ENCODE peak calls at places on chromosomes 16 and 17, in seven cellular contexts. X is DND-41, P is osteoblast, U is right atrium auricular region, W is cardiac muscle cell, E is neural progenitor cell, R is gastrocnemius medialis. A is an unnamed sample.

GRCh38 chr17:32701860-32702259 is 175.1 kb downstream of the MYO1D start:
- DNase-seq in X (no peak), P (no peak), U (no peak), W (no peak), E (no peak), R (no peak), A (no peak)

GRCh38 chr17:2176484-2177175 is 121.7 kb downstream of the HIC1 start:
- DNase-seq in X (no peak), P (no peak), U (no peak), W (no peak), E (no peak), R (peak), A (no peak)

GRCh38 chr16:54487933-54488332 is 201.3 kb upstream of the IRX3 start:
- DNase-seq in X (no peak), P (no peak), U (no peak), W (no peak), E (no peak), R (peak), A (no peak)

GRCh38 chr16:55253987-55254386 is 70.0 kb upstream of the IRX6 start:
- DNase-seq in X (no peak), P (no peak), U (no peak), W (no peak), E (no peak), R (no peak), A (no peak)

GRCh38 chr16:12067714-12068401 is 91.3 kb downstream of the SNX29 start:
- DNase-seq in X (peak), P (peak), U (peak), W (peak), E (peak), R (no peak), A (peak)

GRCh38 chr17:56297142-56297541 is 143.9 kb downstream of the ANKFN1 start:
- DNase-seq in X (peak), P (peak), U (no peak), W (no peak), E (no peak), R (no peak), A (peak)

GRCh38 chr16:85126731-85127662 is 14.7 kb upstream of the CIBAR2 start:
- DNase-seq in X (no peak), P (peak), U (no peak), W (peak), E (peak), R (peak), A (peak)

GRCh38 chr16:63361032-63361624 is 1324.9 kb upstream of the CDH8 start:
- DNase-seq in X (peak), P (peak), U (no peak), W (peak), E (peak), R (no peak), A (peak)

GRCh38 chr16:55494994-55495421 is 13.9 kb upstream of the LPCAT2 start:
- DNase-seq in X (no peak), P (peak), U (peak), W (peak), E (peak), R (no peak), A (peak)

GRCh38 chr17:74427048-74427762 is 4.7 kb upstream of the GPRC5C start:
- DNase-seq in X (no peak), P (peak), U (no peak), W (no peak), E (peak), R (peak), A (peak)

GRCh38 chr16:84572096-84572495 is 45.8 kb downstream of the COTL1 start:
- DNase-seq in X (no peak), P (no peak), U (no peak), W (no peak), E (no peak), R (no peak), A (no peak)

GRCh38 chr17:74012465-74012864 is 191.0 kb upstream of the RPL38 start:
- DNase-seq in X (peak), P (no peak), U (no peak), W (no peak), E (no peak), R (no peak), A (no peak)

GRCh38 chr17:60971515-60972369 is 294.1 kb downstream of the BCAS3 start:
- DNase-seq in X (peak), P (peak), U (no peak), W (peak), E (peak), R (no peak), A (peak)

GRCh38 chr17:31457391-31458234 is 66.1 kb downstream of the RAB11FIP4 start:
- DNase-seq in X (no peak), P (peak), U (no peak), W (no peak), E (no peak), R (no peak), A (peak)

GRCh38 chr16:2468725-2469398 is 2.2 kb upstream of the NTN3 start:
- DNase-seq in X (peak), P (peak), U (no peak), W (no peak), E (peak), R (no peak), A (peak)

GRCh38 chr16:52537463-52537862 is 9.5 kb downstream of the TOX3 start:
- DNase-seq in X (no peak), P (no peak), U (no peak), W (no peak), E (no peak), R (no peak), A (no peak)

GRCh38 chr17:18033442-18034099 is 5.4 kb downstream of the ATPAF2 start:
- DNase-seq in X (peak), P (peak), U (no peak), W (peak), E (peak), R (peak), A (peak)

GRCh38 chr17:49646391-49647255 is 31.3 kb downstream of the SPOP start:
- DNase-seq in X (no peak), P (peak), U (no peak), W (peak), E (no peak), R (peak), A (peak)

GRCh38 chr16:46746821-46747776 is 1.0 kb downstream of the MYLK3 start:
- DNase-seq in X (no peak), P (peak), U (no peak), W (no peak), E (no peak), R (no peak), A (peak)

GRCh38 chr17:38605852-38606645 is at the start of gene SRCIN1:
- DNase-seq in X (peak), P (peak), U (no peak), W (peak), E (peak), R (no peak), A (peak)

GRCh38 chr16:27818231-27818630 is 245.3 kb downstream of the GSG1L start:
- DNase-seq in X (no peak), P (no peak), U (no peak), W (no peak), E (no peak), R (no peak), A (peak)

GRCh38 chr17:36188891-36189306 is 7.7 kb downstream of the CCL3L1 start:
- DNase-seq in X (peak), P (no peak), U (no peak), W (peak), E (no peak), R (no peak), A (peak)

GRCh38 chr17:76008208-76008607 is 7.6 kb downstream of the CDK3 start:
- DNase-seq in X (no peak), P (peak), U (no peak), W (no peak), E (no peak), R (no peak), A (no peak)

GRCh38 chr17:5838661-5839300 is 231.4 kb upstream of the WSCD1 start:
- DNase-seq in X (no peak), P (peak), U (no peak), W (no peak), E (peak), R (no peak), A (peak)
- H3K27ac ChIP-seq in X (no peak), P (no peak), U (no peak), W (no peak), E (no peak), R (no peak), A (no peak)

DNA sequence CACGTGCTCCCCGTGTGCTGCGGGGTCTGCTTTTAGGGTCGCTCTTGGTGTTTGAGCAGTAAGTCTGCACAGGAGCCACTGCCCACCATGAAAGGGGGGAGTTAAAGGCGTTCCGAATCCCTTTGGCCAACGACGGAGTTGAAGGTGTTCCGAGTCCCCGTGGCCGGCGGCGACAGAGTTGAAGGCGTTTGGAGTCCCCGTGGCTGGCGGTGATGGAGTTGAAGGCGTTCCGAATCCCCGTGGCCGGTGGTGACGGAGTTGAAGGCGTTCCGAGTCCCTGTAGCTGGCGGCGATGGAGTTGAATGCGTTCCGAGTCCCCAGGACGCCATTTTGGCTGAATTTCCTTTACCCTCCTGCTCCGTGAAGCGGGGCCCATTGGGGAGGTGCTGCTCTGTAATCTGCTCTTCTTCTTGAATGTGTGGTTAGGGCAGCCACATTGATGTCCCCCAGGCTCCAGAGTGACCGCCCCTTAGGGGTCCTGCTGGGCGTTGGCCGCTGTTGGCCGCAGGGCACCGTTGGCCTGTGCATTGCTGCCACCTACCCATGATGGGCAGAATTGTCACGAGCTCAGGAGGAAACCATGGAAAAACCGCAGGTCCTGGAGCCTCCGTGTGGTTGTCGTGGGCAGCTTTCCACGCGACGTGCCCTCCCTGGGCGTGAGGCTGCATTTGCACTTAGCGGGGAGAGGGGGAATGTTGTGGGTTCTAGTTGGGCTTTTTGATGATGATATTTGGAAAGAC is 73.7 kb upstream of the ZNF750 start:
- DNase-seq in X (no peak), P (peak), U (no peak), W (no peak), E (peak), R (no peak), A (no peak)
- TF ChIP-seq CTCF in X (peak), P (peak), U (no peak), W (no peak), E (peak), R (peak), A (peak)

GRCh38 chr17:29514792-29515191 is 52.0 kb downstream of the ABHD15 start:
- DNase-seq in X (no peak), P (no peak), U (no peak), W (peak), E (no peak), R (no peak), A (no peak)
- H3K27ac ChIP-seq in X (no peak), P (no peak), U (no peak), W (peak), E (no peak), R (no peak), A (no peak)

GRCh38 chr17:8253801-8254200 is 4.7 kb downstream of the PFAS start:
- DNase-seq in X (no peak), P (no peak), U (no peak), W (peak), E (peak), R (no peak), A (peak)
- TF ChIP-seq CTCF in X (no peak), P (peak), U (no peak), W (peak), E (peak), R (no peak), A (peak)

GRCh38 chr17:69606142-69606800 is 191.8 kb downstream of the MAP2K6 start:
- DNase-seq in X (no peak), P (no peak), U (no peak), W (no peak), E (no peak), R (no peak), A (no peak)
- H3K27ac ChIP-seq in X (no peak), P (no peak), U (no peak), W (no peak), E (no peak), R (peak), A (no peak)

DNA sequence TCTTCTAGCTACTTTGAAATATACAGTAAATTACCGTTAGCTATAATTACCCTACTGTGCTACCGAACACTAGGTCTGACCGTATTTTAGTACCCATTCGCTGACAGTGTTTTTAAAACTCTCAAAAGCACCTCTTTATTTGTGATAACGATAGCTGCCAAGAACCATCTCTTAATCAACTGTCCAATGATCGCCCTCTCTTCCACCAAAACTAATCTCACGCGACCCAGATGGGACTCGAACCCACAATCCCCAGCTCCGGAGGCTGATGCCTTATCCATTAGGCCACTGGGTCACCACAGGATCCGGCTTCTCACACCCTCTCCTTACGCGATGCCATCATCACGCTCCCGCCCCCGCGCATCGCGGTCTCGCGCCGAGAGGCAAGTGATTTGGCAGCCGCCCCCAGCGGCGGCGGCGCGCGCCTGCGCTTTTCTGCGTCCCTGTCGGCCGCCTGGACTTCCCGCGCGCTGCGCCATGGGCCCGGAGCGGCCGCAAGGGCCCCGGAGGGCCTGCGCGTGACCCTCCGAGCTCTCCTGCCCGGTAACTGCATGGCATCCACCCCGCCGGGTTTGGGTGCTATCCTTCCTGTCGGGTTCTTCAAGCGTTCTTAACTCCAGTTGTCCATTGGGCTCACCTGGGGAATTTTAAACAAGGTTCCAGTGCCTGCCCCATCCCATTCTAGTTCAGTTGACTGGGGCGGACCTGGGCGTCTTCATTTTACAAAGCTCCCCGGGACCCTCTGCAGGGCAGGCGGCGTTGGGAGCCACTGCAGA is 15.7 kb upstream of the KPNA2 start:
- DNase-seq in X (peak), P (peak), U (peak), W (peak), E (peak), R (peak), A (peak)
- TF ChIP-seq CTCF in X (peak), P (no peak), U (no peak), W (peak), E (peak), R (peak), A (peak)

GRCh38 chr17:71987634-71988033 is 133.2 kb upstream of the SOX9 start:
- DNase-seq in X (no peak), P (peak), U (no peak), W (no peak), E (no peak), R (peak), A (no peak)

GRCh38 chr17:71986886-71987285 is 133.9 kb upstream of the SOX9 start:
- DNase-seq in X (no peak), P (peak), U (no peak), W (no peak), E (no peak), R (no peak), A (no peak)

GRCh38 chr17:71980171-71980570 is 140.6 kb upstream of the SOX9 start:
- DNase-seq in X (no peak), P (no peak), U (no peak), W (no peak), E (no peak), R (no peak), A (no peak)

GRCh38 chr17:71985111-71986039 is 135.4 kb upstream of the SOX9 start:
- DNase-seq in X (no peak), P (no peak), U (no peak), W (no peak), E (no peak), R (no peak), A (no peak)

DNA sequence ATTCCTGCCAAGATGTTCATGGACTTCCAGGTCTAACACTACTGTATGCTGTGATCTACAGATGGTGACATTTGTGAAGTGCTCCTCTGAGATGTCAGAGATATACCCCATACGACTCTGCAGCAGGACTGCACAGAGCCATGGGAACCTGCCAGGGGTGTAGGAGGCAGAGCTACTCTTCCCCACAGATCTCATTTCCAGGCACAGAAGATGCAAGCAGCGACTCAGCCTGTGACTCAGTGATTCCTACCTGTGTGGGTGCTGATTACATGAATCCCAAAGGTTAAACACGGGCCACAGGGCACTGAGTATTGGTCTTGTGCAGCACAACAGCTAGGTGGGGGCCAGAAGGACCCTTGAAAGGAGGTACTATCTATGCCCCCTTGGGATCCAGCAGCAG is 137.0 kb upstream of the SOX9 start:
- DNase-seq in X (no peak), P (no peak), U (no peak), W (no peak), E (no peak), R (no peak), A (no peak)
- H3K27ac ChIP-seq in X (no peak), P (no peak), U (no peak), W (no peak), E (no peak), R (no peak), A (no peak)

GRCh38 chr16:78230832-78231231 is 131.4 kb downstream of the WWOX start:
- DNase-seq in X (no peak), P (peak), U (no peak), W (peak), E (no peak), R (no peak), A (no peak)

GRCh38 chr16:78224342-78224741 is 124.9 kb downstream of the WWOX start:
- DNase-seq in X (no peak), P (no peak), U (no peak), W (no peak), E (no peak), R (no peak), A (no peak)

GRCh38 chr16:78228704-78229103 is 129.2 kb downstream of the WWOX start:
- DNase-seq in X (no peak), P (no peak), U (no peak), W (no peak), E (no peak), R (no peak), A (no peak)

GRCh38 chr16:78227855-78228254 is 128.4 kb downstream of the WWOX start:
- DNase-seq in X (no peak), P (no peak), U (no peak), W (no peak), E (peak), R (no peak), A (peak)
- TF ChIP-seq CTCF in X (peak), P (no peak), U (no peak), W (no peak), E (peak), R (peak), A (peak)

GRCh38 chr16:70686376-70687171 is 721 bp upstream of the MTSS2 start:
- DNase-seq in X (no peak), P (peak), U (no peak), W (no peak), E (no peak), R (no peak), A (peak)

GRCh38 chr16:70687671-70688265 is 1.9 kb upstream of the MTSS2 start:
- DNase-seq in X (no peak), P (peak), U (no peak), W (no peak), E (no peak), R (no peak), A (no peak)

GRCh38 chr16:70688266-70688742 is 2.5 kb upstream of the MTSS2 start:
- DNase-seq in X (no peak), P (peak), U (no peak), W (peak), E (no peak), R (peak), A (peak)

GRCh38 chr16:70685938-70686375 is at the start of gene MTSS2:
- DNase-seq in X (peak), P (peak), U (peak), W (peak), E (peak), R (peak), A (peak)

DNA sequence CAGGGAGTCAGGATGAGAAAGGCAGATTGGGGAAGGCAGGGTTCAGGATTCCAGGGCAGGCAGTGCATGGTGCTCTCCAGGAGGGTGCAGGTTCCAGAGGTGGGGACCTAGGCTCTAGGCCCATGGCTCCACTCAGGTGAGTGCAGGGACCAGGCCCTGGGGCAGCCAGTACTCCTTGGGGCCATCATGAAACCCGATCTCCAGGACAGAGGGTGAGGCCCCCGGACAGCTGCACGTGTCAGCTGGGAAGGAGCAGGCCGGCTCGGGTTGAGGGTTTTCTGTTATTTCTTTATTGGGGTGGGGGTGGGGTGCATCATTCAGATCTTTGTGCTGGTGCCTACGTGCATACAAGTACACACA is 1.3 kb upstream of the MTSS2 start:
- DNase-seq in X (no peak), P (no peak), U (no peak), W (no peak), E (no peak), R (peak), A (no peak)
- H3K27ac ChIP-seq in X (no peak), P (peak), U (peak), W (peak), E (no peak), R (peak), A (no peak)

A was measured in endodermal cell.